ENCODE peak calls at places on chromosome 11, in five cellular contexts. One of them, this sample, is unnamed.
A peak's percentile ranks its signal among the peaks of the same experiment; 100 is the strongest.

GRCh38 chr11:72634472-72635095 is 39.6 kb downstream of the PDE2A start:
- DNase-seq in kidney tubule cell: no peak
- DNase-seq in stimulated activated CD4-positive, alpha-beta T cell treated with anti-CD3 and anti-CD28 coated beads, TNF-alpha, amount 100 ng/mL, for 1 hour: no peak
- DNase-seq in left lung: no peak
- DNase-seq in cardiac muscle cell: no peak
- DNase-seq in this sample: no peak

GRCh38 chr11:93906486-93906885 is 56.1 kb upstream of the VSTM5 start:
- DNase-seq in stimulated activated CD4-positive, alpha-beta T cell treated with anti-CD3 and anti-CD28 coated beads, TNF-alpha, amount 100 ng/mL, for 1 hour: no peak
- DNase-seq in left lung: no peak
- DNase-seq in kidney tubule cell: no peak
- DNase-seq in cardiac muscle cell: no peak
- DNase-seq in this sample: no peak

GRCh38 chr11:12381875-12382274 is 4.5 kb downstream of the PARVA start:
- DNase-seq in left lung: no peak
- DNase-seq in stimulated activated CD4-positive, alpha-beta T cell treated with anti-CD3 and anti-CD28 coated beads, TNF-alpha, amount 100 ng/mL, for 1 hour: no peak
- DNase-seq in kidney tubule cell: no peak
- DNase-seq in cardiac muscle cell: no peak
- DNase-seq in this sample: no peak

GRCh38 chr11:73783483-73784020 is 4.1 kb upstream of the MRPL48 start:
- DNase-seq in stimulated activated CD4-positive, alpha-beta T cell treated with anti-CD3 and anti-CD28 coated beads, TNF-alpha, amount 100 ng/mL, for 1 hour: no peak
- DNase-seq in kidney tubule cell: no peak
- DNase-seq in left lung: no peak
- DNase-seq in cardiac muscle cell: no peak
- DNase-seq in this sample: no peak

GRCh38 chr11:69122337-69122641 is 33.4 kb upstream of the SMIM38 start:
- DNase-seq in left lung: no peak
- DNase-seq in cardiac muscle cell: no peak
- DNase-seq in kidney tubule cell: no peak
- DNase-seq in stimulated activated CD4-positive, alpha-beta T cell treated with anti-CD3 and anti-CD28 coated beads, TNF-alpha, amount 100 ng/mL, for 1 hour: no peak
- DNase-seq in this sample: no peak

GRCh38 chr11:62435741-62436485 is 17.1 kb downstream of the SCGB1A1 start:
- DNase-seq in stimulated activated CD4-positive, alpha-beta T cell treated with anti-CD3 and anti-CD28 coated beads, TNF-alpha, amount 100 ng/mL, for 1 hour: no peak
- DNase-seq in kidney tubule cell: no peak
- DNase-seq in left lung: no peak
- DNase-seq in cardiac muscle cell: no peak
- DNase-seq in this sample: no peak

GRCh38 chr11:117734596-117734995 is 62.4 kb downstream of the DSCAML1 start:
- DNase-seq in left lung: no peak
- DNase-seq in cardiac muscle cell: no peak
- DNase-seq in kidney tubule cell: no peak
- DNase-seq in stimulated activated CD4-positive, alpha-beta T cell treated with anti-CD3 and anti-CD28 coated beads, TNF-alpha, amount 100 ng/mL, for 1 hour: no peak
- DNase-seq in this sample: no peak

GRCh38 chr11:114395776-114396175 is 4.5 kb downstream of the C11orf71 start:
- DNase-seq in cardiac muscle cell: no peak
- DNase-seq in stimulated activated CD4-positive, alpha-beta T cell treated with anti-CD3 and anti-CD28 coated beads, TNF-alpha, amount 100 ng/mL, for 1 hour: no peak
- DNase-seq in kidney tubule cell: peak; percentile 33
- DNase-seq in left lung: no peak
- DNase-seq in this sample: no peak

GRCh38 chr11:114612686-114613085 is 17.1 kb upstream of the NXPE4 start:
- DNase-seq in kidney tubule cell: no peak
- DNase-seq in cardiac muscle cell: no peak
- DNase-seq in stimulated activated CD4-positive, alpha-beta T cell treated with anti-CD3 and anti-CD28 coated beads, TNF-alpha, amount 100 ng/mL, for 1 hour: no peak
- DNase-seq in left lung: no peak
- DNase-seq in this sample: no peak

GRCh38 chr11:114159320-114159719 is 99.8 kb downstream of the ZBTB16 start:
- DNase-seq in left lung: no peak
- DNase-seq in stimulated activated CD4-positive, alpha-beta T cell treated with anti-CD3 and anti-CD28 coated beads, TNF-alpha, amount 100 ng/mL, for 1 hour: no peak
- DNase-seq in kidney tubule cell: peak; percentile 47
- DNase-seq in cardiac muscle cell: no peak
- DNase-seq in this sample: no peak

GRCh38 chr11:1382429-1382828 is 7.3 kb upstream of the BRSK2 start:
- DNase-seq in left lung: no peak
- DNase-seq in cardiac muscle cell: no peak
- DNase-seq in kidney tubule cell: no peak
- DNase-seq in stimulated activated CD4-positive, alpha-beta T cell treated with anti-CD3 and anti-CD28 coated beads, TNF-alpha, amount 100 ng/mL, for 1 hour: no peak
- DNase-seq in this sample: no peak

GRCh38 chr11:94405062-94405461 is 3.8 kb upstream of the GPR83 start:
- DNase-seq in cardiac muscle cell: no peak
- DNase-seq in stimulated activated CD4-positive, alpha-beta T cell treated with anti-CD3 and anti-CD28 coated beads, TNF-alpha, amount 100 ng/mL, for 1 hour: no peak
- DNase-seq in kidney tubule cell: no peak
- DNase-seq in left lung: no peak
- DNase-seq in this sample: no peak

GRCh38 chr11:95512682-95513081 is 276.9 kb downstream of the FAM76B start:
- DNase-seq in stimulated activated CD4-positive, alpha-beta T cell treated with anti-CD3 and anti-CD28 coated beads, TNF-alpha, amount 100 ng/mL, for 1 hour: no peak
- DNase-seq in left lung: peak; percentile 47
- DNase-seq in cardiac muscle cell: no peak
- DNase-seq in kidney tubule cell: peak; percentile 68
- DNase-seq in this sample: peak; percentile 75

GRCh38 chr11:123061403-123062157 is at the start of gene HSPA8:
- DNase-seq in cardiac muscle cell: peak; percentile 50
- DNase-seq in stimulated activated CD4-positive, alpha-beta T cell treated with anti-CD3 and anti-CD28 coated beads, TNF-alpha, amount 100 ng/mL, for 1 hour: peak; percentile 36
- DNase-seq in kidney tubule cell: peak; percentile 66
- DNase-seq in left lung: peak; percentile 84
- DNase-seq in this sample: no peak

GRCh38 chr11:20474176-20474950 is 86.8 kb downstream of the PRMT3 start:
- DNase-seq in cardiac muscle cell: peak; percentile 20
- DNase-seq in left lung: no peak
- DNase-seq in stimulated activated CD4-positive, alpha-beta T cell treated with anti-CD3 and anti-CD28 coated beads, TNF-alpha, amount 100 ng/mL, for 1 hour: no peak
- DNase-seq in kidney tubule cell: no peak
- DNase-seq in this sample: no peak

GRCh38 chr11:28529540-28530410 is 421.6 kb downstream of the METTL15 start:
- DNase-seq in kidney tubule cell: peak; percentile 53
- DNase-seq in left lung: no peak
- DNase-seq in stimulated activated CD4-positive, alpha-beta T cell treated with anti-CD3 and anti-CD28 coated beads, TNF-alpha, amount 100 ng/mL, for 1 hour: no peak
- DNase-seq in cardiac muscle cell: peak; percentile 70
- DNase-seq in this sample: no peak

GRCh38 chr11:126426820-126427749 is 71.6 kb downstream of the ST3GAL4 start:
- DNase-seq in left lung: no peak
- DNase-seq in cardiac muscle cell: no peak
- DNase-seq in stimulated activated CD4-positive, alpha-beta T cell treated with anti-CD3 and anti-CD28 coated beads, TNF-alpha, amount 100 ng/mL, for 1 hour: no peak
- DNase-seq in kidney tubule cell: peak; percentile 24
- DNase-seq in this sample: no peak

GRCh38 chr11:24312464-24313238 is 184.2 kb upstream of the LUZP2 start:
- DNase-seq in left lung: no peak
- DNase-seq in stimulated activated CD4-positive, alpha-beta T cell treated with anti-CD3 and anti-CD28 coated beads, TNF-alpha, amount 100 ng/mL, for 1 hour: no peak
- DNase-seq in cardiac muscle cell: no peak
- DNase-seq in kidney tubule cell: no peak
- DNase-seq in this sample: no peak

GRCh38 chr11:45665206-45665932 is at the start of gene CHST1:
- DNase-seq in cardiac muscle cell: peak; percentile 76
- DNase-seq in left lung: no peak
- DNase-seq in stimulated activated CD4-positive, alpha-beta T cell treated with anti-CD3 and anti-CD28 coated beads, TNF-alpha, amount 100 ng/mL, for 1 hour: no peak
- DNase-seq in kidney tubule cell: no peak
- DNase-seq in this sample: no peak

GRCh38 chr11:90204832-90205646 is 17.8 kb downstream of the CHORDC1 start:
- DNase-seq in cardiac muscle cell: peak; percentile 52
- DNase-seq in left lung: no peak
- DNase-seq in kidney tubule cell: peak; percentile 66
- DNase-seq in stimulated activated CD4-positive, alpha-beta T cell treated with anti-CD3 and anti-CD28 coated beads, TNF-alpha, amount 100 ng/mL, for 1 hour: no peak
- DNase-seq in this sample: no peak